ENCODE peak calls at places on chromosomes 16 and 17, in four cellular contexts. V is hepatocyte, G is uterus, J is ascending aorta. F is an unnamed sample.

GRCh38 chr17:6596076-6596475 is 39.7 kb upstream of the PITPNM3 start:
- DNase-seq in V (no peak), G (no peak), J (no peak), F (no peak)

GRCh38 chr16:11089504-11090124 is 145.2 kb downstream of the CLEC16A start:
- DNase-seq in V (peak; percentile 77), G (peak; percentile 44), J (no peak), F (no peak)

GRCh38 chr16:11253009-11253994 is 2.7 kb downstream of the SOCS1 start:
- DNase-seq in V (no peak), G (no peak), J (no peak), F (no peak)

GRCh38 chr16:67154578-67155304 is 3.9 kb upstream of the B3GNT9 start:
- DNase-seq in V (no peak), G (no peak), J (no peak), F (no peak)

GRCh38 chr17:72136692-72137550 is 16.1 kb downstream of the SOX9 start:
- DNase-seq in V (no peak), G (no peak), J (no peak), F (no peak)

GRCh38 chr16:24810951-24811843 is 34.6 kb upstream of the SLC5A11 start:
- DNase-seq in V (no peak), G (no peak), J (no peak), F (no peak)

GRCh38 chr17:63932721-63933120 is 590 bp upstream of the CD79B start:
- DNase-seq in V (no peak), G (no peak), J (no peak), F (no peak)

GRCh38 chr17:79778504-79779087 is 648 bp downstream of the CBX2 start:
- DNase-seq in V (peak; percentile 71), G (no peak), J (no peak), F (no peak)

GRCh38 chr17:38893113-38893512 is 23.3 kb downstream of the LASP1 start:
- DNase-seq in V (no peak), G (no peak), J (no peak), F (no peak)

GRCh38 chr17:2366747-2367494 is 29.6 kb downstream of the SGSM2 start:
- DNase-seq in V (no peak), G (peak; percentile 52), J (no peak), F (no peak)

GRCh38 chr17:418421-418751 is 65.8 kb upstream of the RPH3AL start:
- DNase-seq in V (no peak), G (no peak), J (peak; percentile 30), F (no peak)

GRCh38 chr17:18008496-18009268 is 30.3 kb downstream of the ATPAF2 start:
- DNase-seq in V (no peak), G (no peak), J (no peak), F (no peak)

GRCh38 chr16:67659675-67660563 is at the start of gene ACD:
- DNase-seq in V (peak; percentile 96), G (peak; percentile 94), J (peak; percentile 95), F (peak; percentile 92)

GRCh38 chr17:56751145-56751743 is 82.5 kb downstream of the C17orf67 start:
- DNase-seq in V (no peak), G (no peak), J (no peak), F (no peak)

GRCh38 chr17:57595942-57596695 is 149.0 kb downstream of the CCDC182 start:
- DNase-seq in V (no peak), G (no peak), J (no peak), F (no peak)

GRCh38 chr16:87571868-87572244 is 30.5 kb upstream of the JPH3 start:
- DNase-seq in V (no peak), G (no peak), J (no peak), F (no peak)

GRCh38 chr17:79810138-79811027 is 13.5 kb upstream of the CBX8 start:
- DNase-seq in V (peak; percentile 92), G (peak; percentile 53), J (no peak), F (peak; percentile 89)

GRCh38 chr17:2700491-2701141 is 10.9 kb downstream of the CLUH start:
- DNase-seq in V (no peak), G (peak; percentile 12), J (peak; percentile 56), F (no peak)

GRCh38 chr17:60757437-60757836 is 79.8 kb downstream of the BCAS3 start:
- DNase-seq in V (no peak), G (no peak), J (no peak), F (no peak)

GRCh38 chr17:43434902-43435319 is 36.1 kb downstream of the ARL4D start:
- DNase-seq in V (no peak), G (no peak), J (no peak), F (no peak)

GRCh38 chr16:30526137-30526822 is at the start of gene ZNF768:
- DNase-seq in V (peak; percentile 81), G (peak; percentile 50), J (no peak), F (peak; percentile 62)

GRCh38 chr17:76018801-76019200 is 8.3 kb downstream of the EVPL start:
- DNase-seq in V (no peak), G (no peak), J (no peak), F (no peak)

GRCh38 chr17:40806131-40806530 is 6.4 kb upstream of the KRT28 start:
- DNase-seq in V (no peak), G (no peak), J (no peak), F (no peak)

GRCh38 chr16:53084141-53084541 is 29.4 kb downstream of the CHD9 start:
- DNase-seq in V (no peak), G (no peak), J (no peak), F (no peak)

GRCh38 chr17:80481284-80482057 is 5.1 kb upstream of the NPTX1 start:
- DNase-seq in V (peak; percentile 77), G (no peak), J (no peak), F (peak; percentile 53)

GRCh38 chr16:4208529-4208835 is 33.4 kb downstream of the SRL start:
- DNase-seq in V (no peak), G (no peak), J (no peak), F (no peak)

GRCh38 chr17:37310940-37311339 is 64.8 kb upstream of the C17orf78 start:
- DNase-seq in V (no peak), G (no peak), J (no peak), F (no peak)

GRCh38 chr17:6393368-6393952 is 41.5 kb downstream of the AIPL1 start:
- DNase-seq in V (peak; percentile 50), G (no peak), J (no peak), F (no peak)

GRCh38 chr16:88876942-88877526 is 10.6 kb upstream of the PABPN1L start:
- DNase-seq in V (no peak), G (no peak), J (no peak), F (no peak)

GRCh38 chr17:78374189-78374588 is 4.3 kb upstream of the PGS1 start:
- DNase-seq in V (no peak), G (no peak), J (no peak), F (no peak)

GRCh38 chr17:78374631-78375274 is 3.7 kb upstream of the PGS1 start:
- DNase-seq in V (no peak), G (no peak), J (no peak), F (no peak)

GRCh38 chr17:78375401-78376079 is 2.9 kb upstream of the PGS1 start:
- DNase-seq in V (peak; percentile 76), G (no peak), J (peak; percentile 88), F (no peak)

GRCh38 chr17:78369791-78370381 is 8.6 kb upstream of the PGS1 start:
- DNase-seq in V (no peak), G (no peak), J (no peak), F (no peak)

GRCh38 chr17:78372811-78373210 is 5.6 kb upstream of the PGS1 start:
- DNase-seq in V (no peak), G (no peak), J (no peak), F (no peak)
- H3K4me3 ChIP-seq in V (no peak overlapping the region), G (no peak overlapping the region), J (no peak overlapping the region), F (no peak overlapping the region)

DNA sequence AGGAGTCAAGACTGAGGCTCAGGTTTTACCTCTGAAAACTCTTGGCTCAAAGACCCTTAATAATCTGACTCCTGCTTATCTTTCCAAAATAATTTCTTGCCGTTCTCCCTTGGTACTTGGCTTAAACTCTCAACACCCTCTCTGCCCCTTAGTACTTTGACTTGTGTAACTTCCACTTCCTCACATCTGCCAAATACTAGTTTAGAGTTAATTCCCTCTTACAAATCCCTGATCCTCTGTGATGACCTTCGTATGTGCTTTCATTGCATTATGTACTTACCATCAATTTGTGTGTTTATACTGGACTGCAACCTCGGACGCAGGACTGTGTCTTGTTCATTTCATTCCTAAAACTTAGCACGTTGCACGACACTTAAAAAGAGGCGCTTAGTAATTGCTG is 35.2 kb downstream of the ZNF207 start:
- DNase-seq in V (no peak), G (no peak), J (no peak), F (no peak)
- H3K27ac ChIP-seq in V (no peak overlapping the region), G (no peak overlapping the region), J (no peak overlapping the region), F (no peak overlapping the region)

GRCh38 chr16:85303354-85303883 is 191.1 kb upstream of the CIBAR2 start:
- DNase-seq in V (peak; percentile 78), G (peak; percentile 58), J (peak; percentile 82), F (peak; percentile 76)
- H3K4me3 ChIP-seq in V (no peak overlapping the region), G (no peak overlapping the region), J (peak overlapping the region; percentile 10), F (peak overlapping the region; percentile 48)

GRCh38 chr17:42253173-42253545 is 23.0 kb downstream of the STAT5B start:
- DNase-seq in V (no peak), G (no peak), J (no peak), F (no peak)

GRCh38 chr17:42253601-42254000 is 22.6 kb downstream of the STAT5B start:
- DNase-seq in V (no peak), G (no peak), J (no peak), F (no peak)

GRCh38 chr17:42249681-42250446 is 26.3 kb downstream of the STAT5B start:
- DNase-seq in V (no peak), G (no peak), J (no peak), F (no peak)

GRCh38 chr17:42252528-42253172 is 23.5 kb downstream of the STAT5B start:
- DNase-seq in V (no peak), G (no peak), J (no peak), F (no peak)

GRCh38 chr17:42251115-42251514 is 25.1 kb downstream of the STAT5B start:
- DNase-seq in V (no peak), G (no peak), J (no peak), F (no peak)
- H3K27ac ChIP-seq in V (no peak overlapping the region), G (no peak overlapping the region), J (no peak overlapping the region), F (no peak overlapping the region)

F was measured in testis.